ENCODE peak calls at places on chromosomes 2 and 18, in seven cellular contexts. V is mesothelial cell of epicardium, T is GM12865, B is endothelial cell of umbilical vein, Q is neural crest cell, N is B cell, Z is astrocyte of the spinal cord. C is an unnamed sample.

GRCh38 chr2:220665108-220665471 is 907.0 kb downstream of the EPHA4 start:
- DNase-seq in V (no peak), T (no peak), Q (no peak), Z (no peak), N (no peak), B (no peak), C (no peak)

GRCh38 chr18:58668897-58669296 is 2.4 kb upstream of the MALT1 start:
- DNase-seq in T (no peak), V (no peak), Z (peak), B (peak), N (no peak), Q (no peak), C (no peak)

GRCh38 chr2:2731101-2731850 is 400.2 kb upstream of the MYT1L start:
- DNase-seq in Q (no peak), V (no peak), N (no peak), Z (no peak), T (no peak), B (no peak), C (no peak)

GRCh38 chr2:70978388-70979357 is at the start of gene ANKRD53:
- DNase-seq in Z (peak), T (no peak), Q (peak), N (peak), V (peak), B (peak), C (peak)

GRCh38 chr2:178895171-178895570 is 87.9 kb upstream of the TTN start:
- DNase-seq in B (no peak), T (no peak), N (no peak), Q (no peak), Z (no peak), V (no peak), C (no peak)

GRCh38 chr2:201120500-201120899 is 4.5 kb downstream of the CFLAR start:
- DNase-seq in N (no peak), V (no peak), B (no peak), Z (no peak), Q (no peak), T (no peak), C (no peak)

GRCh38 chr2:189613077-189613636 is 32.6 kb upstream of the SLC40A1 start:
- DNase-seq in Z (peak), Q (no peak), V (no peak), N (no peak), T (no peak), B (peak), C (no peak)

GRCh38 chr2:209696836-209697711 is 74.6 kb upstream of the UNC80 start:
- DNase-seq in V (no peak), Q (no peak), Z (no peak), N (no peak), T (peak), B (no peak), C (no peak)

GRCh38 chr2:231299267-231299666 is 96.2 kb upstream of the B3GNT7 start:
- DNase-seq in N (peak), Z (no peak), Q (no peak), T (peak), B (no peak), V (no peak), C (no peak)

GRCh38 chr2:99706734-99707133 is 216.9 kb upstream of the REV1 start:
- DNase-seq in N (no peak), T (no peak), B (no peak), Z (no peak), V (no peak), Q (no peak), C (no peak)

GRCh38 chr2:232816656-232817055 is 40.3 kb upstream of the KCNJ13 start:
- DNase-seq in B (no peak), N (no peak), Q (no peak), T (no peak), Z (no peak), V (no peak), C (no peak)

GRCh38 chr2:179251865-179252264 is 12.8 kb downstream of the SESTD1 start:
- DNase-seq in N (no peak), V (no peak), B (no peak), T (no peak), Z (no peak), Q (no peak), C (no peak)

GRCh38 chr2:165571477-165571876 is 102.0 kb downstream of the CSRNP3 start:
- DNase-seq in N (no peak), T (no peak), V (no peak), Q (no peak), Z (no peak), B (no peak), C (no peak)

GRCh38 chr2:222024934-222025890 is 273.6 kb downstream of the PAX3 start:
- DNase-seq in T (peak), V (no peak), B (peak), Q (peak), Z (peak), N (no peak), C (no peak)

GRCh38 chr18:6414723-6415362 is at the start of gene L3MBTL4:
- DNase-seq in Z (peak), N (peak), B (no peak), T (peak), Q (peak), V (peak), C (no peak)

GRCh38 chr2:49029406-49029805 is 124.9 kb downstream of the FSHR start:
- DNase-seq in N (no peak), B (no peak), Z (no peak), V (no peak), Q (no peak), T (no peak), C (no peak)

GRCh38 chr2:180261976-180262375 is 254.9 kb upstream of the CWC22 start:
- DNase-seq in V (no peak), B (no peak), Q (no peak), Z (no peak), T (no peak), N (no peak), C (no peak)

GRCh38 chr2:189109921-189110397 is 69.6 kb downstream of the COL5A2 start:
- DNase-seq in Q (no peak), B (no peak), T (peak), V (no peak), Z (no peak), N (no peak), C (no peak)

GRCh38 chr18:11871501-11871900 is 20.3 kb downstream of the CHMP1B start:
- DNase-seq in Z (no peak), Q (no peak), V (no peak), N (no peak), T (peak), B (no peak), C (no peak)

GRCh38 chr18:62848946-62849345 is 133.6 kb downstream of the PHLPP1 start:
- DNase-seq in B (no peak), Z (peak), V (no peak), T (no peak), N (no peak), Q (no peak), C (no peak)

GRCh38 chr2:97871096-97871780 is 124.5 kb downstream of the TMEM131 start:
- DNase-seq in Q (no peak), V (no peak), Z (peak), T (no peak), B (peak), N (no peak), C (no peak)

GRCh38 chr2:224363281-224363680 is 38.6 kb downstream of the FAM124B start:
- DNase-seq in N (no peak), B (no peak), T (no peak), Z (no peak), V (no peak), Q (no peak), C (no peak)

GRCh38 chr2:224360801-224361251 is 41.1 kb downstream of the FAM124B start:
- DNase-seq in B (no peak), V (no peak), T (no peak), Z (peak), N (no peak), Q (no peak), C (no peak)

GRCh38 chr2:224362094-224362493 is 39.8 kb downstream of the FAM124B start:
- DNase-seq in N (no peak), V (no peak), Z (no peak), T (no peak), Q (no peak), B (no peak), C (no peak)

GRCh38 chr2:224357098-224357901 is 44.6 kb downstream of the FAM124B start:
- DNase-seq in Z (peak), N (peak), V (peak), B (peak), T (peak), Q (peak), C (no peak)

DNA sequence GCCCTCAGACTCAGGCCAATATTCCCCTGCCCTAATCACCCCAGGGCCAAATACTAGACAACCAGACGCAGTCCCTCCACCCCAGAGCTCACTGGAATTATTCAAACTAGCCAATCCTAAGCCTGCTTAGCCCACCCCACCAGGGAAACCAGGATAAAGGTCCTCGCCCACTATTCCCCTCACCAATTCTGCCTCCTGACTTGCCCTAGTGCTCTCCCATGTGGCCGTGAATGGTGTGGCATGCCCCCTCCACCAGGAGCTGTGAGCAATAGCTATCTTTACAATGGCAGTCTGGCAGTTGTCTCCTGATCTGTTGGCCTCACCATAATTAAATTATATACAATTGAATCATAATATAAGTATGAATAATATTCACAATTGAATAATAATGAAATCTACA is 42.3 kb downstream of the FAM124B start:
- DNase-seq in T (peak), V (no peak), B (no peak), Q (no peak), Z (no peak), N (no peak), C (no peak)
- TF ChIP-seq CTCF in T (peak), V (no peak), B (peak), Q (peak), Z (peak), N (peak), C (no peak)

DNA sequence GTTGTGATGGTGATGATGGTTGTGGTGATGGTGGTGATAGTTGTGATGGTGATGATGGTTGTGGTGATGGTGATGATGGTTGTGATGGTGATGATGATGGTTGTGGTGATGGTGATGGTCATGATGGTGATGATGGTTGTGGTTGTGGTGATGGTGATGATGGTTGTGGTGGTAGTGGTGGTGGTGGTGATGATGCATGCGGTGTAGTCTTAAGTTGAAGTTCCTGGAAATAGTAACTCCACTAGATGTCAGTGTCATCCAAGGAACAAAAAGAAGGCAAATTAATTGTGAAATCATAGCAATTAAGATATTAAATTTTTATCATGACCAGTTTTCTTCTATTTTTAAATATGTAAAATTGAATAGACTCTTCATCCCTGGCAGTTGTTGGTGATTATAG is 309.2 kb downstream of the AGAP1 start:
- DNase-seq in Q (no peak), Z (peak), T (no peak), B (peak), V (no peak), N (no peak), C (no peak)
- TF ChIP-seq CTCF in Q (peak), Z (peak), T (no peak), B (peak), V (no peak), N (no peak), C (peak)

GRCh38 chr18:38545071-38545470 is 979.5 kb upstream of the CELF4 start:
- DNase-seq in B (no peak), Z (no peak), T (peak), N (no peak), Q (no peak), V (no peak), C (no peak)
- TF ChIP-seq CTCF in B (no peak), Z (no peak), T (peak), N (no peak), Q (peak), V (no peak), C (no peak)

DNA sequence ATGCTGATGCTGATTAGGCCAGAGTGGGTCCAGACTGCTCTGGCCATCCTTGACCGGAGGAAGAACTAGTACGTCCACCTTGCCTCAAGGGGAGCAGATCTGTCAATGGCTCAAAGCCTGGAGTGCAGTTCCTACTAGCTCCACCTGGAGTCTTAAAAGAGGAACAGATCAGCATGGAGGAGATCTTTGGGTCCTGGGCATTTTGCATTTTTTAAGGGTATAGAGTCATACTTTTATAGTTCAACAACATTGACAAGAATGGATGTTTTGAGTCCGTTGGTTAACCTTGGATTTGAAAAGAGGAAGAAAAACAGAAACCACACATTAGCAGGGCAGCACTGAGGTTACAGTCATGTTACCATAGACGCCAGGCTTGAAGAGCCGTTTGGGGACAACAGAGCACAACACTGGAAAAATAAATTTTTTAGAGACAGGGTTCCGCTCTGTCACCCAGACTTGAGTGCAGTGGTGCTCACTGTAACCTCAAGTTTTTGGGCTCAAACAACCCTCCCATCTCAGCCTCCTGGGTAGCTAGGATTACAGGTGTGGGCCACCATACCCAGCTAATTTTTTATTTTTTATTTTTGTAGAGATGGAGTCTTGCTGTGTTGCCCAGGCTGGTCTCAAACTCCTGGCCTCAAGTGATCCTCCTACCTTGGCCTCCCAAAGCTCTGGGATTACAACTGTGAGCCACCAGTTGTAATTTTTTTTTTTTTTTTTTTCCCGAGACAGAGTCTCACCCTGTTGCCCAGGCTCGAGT is 78.5 kb downstream of the PRKCE start:
- DNase-seq in Z (no peak), V (no peak), N (peak), B (peak), T (peak), Q (no peak), C (no peak)
- TF ChIP-seq CTCF in Z (peak), V (no peak), N (peak), B (peak), T (peak), Q (peak), C (no peak)

GRCh38 chr2:145919507-145919906 is 1399.6 kb upstream of the ZEB2 start:
- DNase-seq in Z (peak), T (no peak), V (no peak), Q (no peak), N (no peak), B (peak), C (no peak)
- TF ChIP-seq CTCF in Z (peak), T (no peak), V (no peak), Q (peak), N (no peak), B (no peak), C (peak)

C was measured in tibial artery.